ENCODE peak calls at places on chromosomes 6 and 20, in five cellular contexts. One of them, this sample, is unnamed.

GRCh38 chr6:167350322-167350721 is 25.4 kb downstream of the TTLL2 start:
- DNase-seq in skeletal muscle cell: no peak
- DNase-seq in fibroblast of lung: no peak
- DNase-seq in right atrium auricular region: no peak
- DNase-seq in iPS DF 19.7: no peak
- DNase-seq in this sample: no peak

GRCh38 chr6:135025775-135026174 is 28.8 kb downstream of the HBS1L start:
- DNase-seq in right atrium auricular region: no peak
- DNase-seq in skeletal muscle cell: no peak
- DNase-seq in iPS DF 19.7: no peak
- DNase-seq in fibroblast of lung: no peak
- DNase-seq in this sample: no peak

GRCh38 chr20:43840382-43841070 is 74.1 kb upstream of the TOX2 start:
- DNase-seq in skeletal muscle cell: no peak
- DNase-seq in fibroblast of lung: peak
- DNase-seq in right atrium auricular region: peak
- DNase-seq in iPS DF 19.7: no peak
- DNase-seq in this sample: no peak

GRCh38 chr6:3164388-3164787 is 7.0 kb upstream of the TUBB2A start:
- DNase-seq in skeletal muscle cell: no peak
- DNase-seq in iPS DF 19.7: no peak
- DNase-seq in right atrium auricular region: no peak
- DNase-seq in fibroblast of lung: no peak
- DNase-seq in this sample: no peak

GRCh38 chr6:69378326-69378725 is 418.5 kb downstream of the LMBRD1 start:
- DNase-seq in iPS DF 19.7: no peak
- DNase-seq in skeletal muscle cell: no peak
- DNase-seq in right atrium auricular region: no peak
- DNase-seq in fibroblast of lung: no peak
- DNase-seq in this sample: no peak

GRCh38 chr20:2756056-2756611 is 44.3 kb downstream of the CPXM1 start:
- DNase-seq in iPS DF 19.7: no peak
- DNase-seq in skeletal muscle cell: no peak
- DNase-seq in right atrium auricular region: no peak
- DNase-seq in fibroblast of lung: peak
- DNase-seq in this sample: no peak

GRCh38 chr6:26056583-26057350 is 30.5 kb upstream of the HFE start:
- DNase-seq in fibroblast of lung: peak
- DNase-seq in skeletal muscle cell: no peak
- DNase-seq in right atrium auricular region: no peak
- DNase-seq in iPS DF 19.7: no peak
- DNase-seq in this sample: no peak

GRCh38 chr20:10794765-10795164 is 121.0 kb upstream of the JAG1 start:
- DNase-seq in fibroblast of lung: no peak
- DNase-seq in skeletal muscle cell: no peak
- DNase-seq in right atrium auricular region: no peak
- DNase-seq in iPS DF 19.7: no peak
- DNase-seq in this sample: no peak

GRCh38 chr6:21603516-21603952 is 10.0 kb downstream of the SOX4 start:
- DNase-seq in skeletal muscle cell: no peak
- DNase-seq in fibroblast of lung: no peak
- DNase-seq in iPS DF 19.7: no peak
- DNase-seq in right atrium auricular region: no peak
- DNase-seq in this sample: no peak